ENCODE peak calls at places on chromosomes 4 and X, in seven cellular contexts. H is astrocyte of the cerebellum, I is thoracic aorta, R is AG04449, Q is choroid plexus epithelial cell, K is upper lobe of right lung, W is right lobe of liver. L is an unnamed sample.

GRCh38 chr4:139988863-139989765 is 164.9 kb downstream of the MAML3 start:
- DNase-seq in H (peak), I (peak), R (peak), Q (peak), K (no peak), W (no peak), L (peak)

GRCh38 chr4:153248641-153249198 is 44.5 kb downstream of the TRIM2 start:
- DNase-seq in H (no peak), I (no peak), R (no peak), Q (no peak), K (no peak), W (no peak), L (no peak)

GRCh38 chrX:46882266-46882665 is 30.0 kb upstream of the JADE3 start:
- DNase-seq in H (no peak), I (no peak), R (no peak), Q (no peak), K (no peak), W (no peak), L (no peak)

GRCh38 chrX:15465896-15466651 is 27.1 kb downstream of the PIR start:
- DNase-seq in H (no peak), I (no peak), R (no peak), Q (peak), K (no peak), W (no peak), L (no peak)

GRCh38 chr4:98929341-98930267 is 671 bp upstream of the EIF4E start:
- DNase-seq in H (peak), I (peak), R (peak), Q (peak), K (peak), W (peak), L (peak)

GRCh38 chrX:123184199-123184857 is at the start of gene GRIA3:
- DNase-seq in H (no peak), I (no peak), R (no peak), Q (no peak), K (no peak), W (no peak), L (no peak)

GRCh38 chr4:9703391-9703790 is 78.0 kb upstream of the DRD5 start:
- DNase-seq in H (no peak), I (no peak), R (no peak), Q (peak), K (peak), W (no peak), L (no peak)

GRCh38 chrX:31117195-31117594 is 45.4 kb upstream of the FTHL17 start:
- DNase-seq in H (no peak), I (no peak), R (no peak), Q (no peak), K (no peak), W (no peak), L (no peak)

GRCh38 chr4:7128651-7129050 is 60.8 kb upstream of the GRPEL1 start:
- DNase-seq in H (no peak), I (no peak), R (no peak), Q (no peak), K (no peak), W (no peak), L (no peak)

GRCh38 chr4:114383721-114384120 is 214.9 kb upstream of the UGT8 start:
- DNase-seq in H (peak), I (no peak), R (peak), Q (peak), K (no peak), W (no peak), L (peak)

GRCh38 chr4:42636591-42636990 is 20.3 kb downstream of the ATP8A1 start:
- DNase-seq in H (no peak), I (no peak), R (no peak), Q (no peak), K (no peak), W (no peak), L (no peak)

GRCh38 chr4:7165874-7166201 is 26.5 kb upstream of the SORCS2 start:
- DNase-seq in H (no peak), I (no peak), R (no peak), Q (no peak), K (peak), W (no peak), L (no peak)

GRCh38 chr4:43776371-43776770 is 672.2 kb downstream of the KCTD8 start:
- DNase-seq in H (no peak), I (no peak), R (no peak), Q (peak), K (no peak), W (no peak), L (no peak)

GRCh38 chr4:110900206-110900769 is 277.4 kb upstream of the PITX2 start:
- DNase-seq in H (no peak), I (no peak), R (peak), Q (peak), K (no peak), W (no peak), L (no peak)

GRCh38 chrX:33183366-33183765 is 28.0 kb downstream of the DMD start:
- DNase-seq in H (peak), I (no peak), R (no peak), Q (peak), K (no peak), W (no peak), L (no peak)

GRCh38 chr4:173929921-173930320 is 353.5 kb downstream of the FBXO8 start:
- DNase-seq in H (no peak), I (no peak), R (no peak), Q (no peak), K (no peak), W (no peak), L (no peak)

GRCh38 chr4:55255171-55255570 is 90.9 kb upstream of the SRD5A3 start:
- DNase-seq in H (no peak), I (no peak), R (peak), Q (peak), K (no peak), W (no peak), L (no peak)

GRCh38 chr4:108930186-108930585 is 167.3 kb upstream of the ETNPPL start:
- DNase-seq in H (no peak), I (no peak), R (no peak), Q (no peak), K (no peak), W (no peak), L (no peak)

GRCh38 chr4:23788460-23788859 is 101.4 kb downstream of the PPARGC1A start:
- DNase-seq in H (no peak), I (no peak), R (no peak), Q (no peak), K (no peak), W (no peak), L (peak)

GRCh38 chr4:111391864-111392263 is 753.4 kb upstream of the FAM241A start:
- DNase-seq in H (no peak), I (no peak), R (no peak), Q (no peak), K (no peak), W (no peak), L (no peak)

GRCh38 chrX:70613295-70613694 is 168.7 kb downstream of the DLG3 start:
- DNase-seq in H (no peak), I (no peak), R (no peak), Q (peak), K (no peak), W (no peak), L (no peak)

GRCh38 chr4:30720656-30721352 is 635 bp downstream of the PCDH7 start:
- DNase-seq in H (no peak), I (no peak), R (no peak), Q (peak), K (no peak), W (no peak), L (no peak)

GRCh38 chr4:36551697-36552214 is 270.3 kb downstream of the DTHD1 start:
- DNase-seq in H (no peak), I (no peak), R (no peak), Q (no peak), K (no peak), W (no peak), L (no peak)

GRCh38 chrX:101397779-101398178 is 7.0 kb downstream of the RPL36A start:
- DNase-seq in H (no peak), I (no peak), R (no peak), Q (peak), K (no peak), W (no peak), L (no peak)

GRCh38 chr4:149933883-149934282 is 118.2 kb upstream of the IQCM start:
- DNase-seq in H (peak), I (no peak), R (no peak), Q (no peak), K (no peak), W (no peak), L (no peak)

GRCh38 chr4:4866124-4866832 is 6.8 kb downstream of the MSX1 start:
- DNase-seq in H (no peak), I (no peak), R (no peak), Q (no peak), K (no peak), W (no peak), L (no peak)

GRCh38 chr4:181550381-181550780 is 692.8 kb upstream of the TENM3 start:
- DNase-seq in H (no peak), I (no peak), R (no peak), Q (no peak), K (no peak), W (no peak), L (no peak)

GRCh38 chrX:72018277-72019112 is 107.8 kb downstream of the NHSL2 start:
- DNase-seq in H (peak), I (peak), R (no peak), Q (peak), K (peak), W (peak), L (peak)

GRCh38 chr4:10460313-10461047 is 3.3 kb upstream of the ZNF518B start:
- DNase-seq in H (no peak), I (no peak), R (no peak), Q (no peak), K (no peak), W (no peak), L (no peak)

GRCh38 chrX:97594825-97595224 is 711.1 kb downstream of the RPA4 start:
- DNase-seq in H (no peak), I (no peak), R (no peak), Q (no peak), K (no peak), W (no peak), L (no peak)

GRCh38 chr4:102575369-102576129 is 74.4 kb downstream of the NFKB1 start:
- DNase-seq in H (peak), I (no peak), R (no peak), Q (peak), K (no peak), W (no peak), L (no peak)

GRCh38 chr4:26261400-26261799 is 59.4 kb upstream of the RBPJ start:
- DNase-seq in H (no peak), I (no peak), R (no peak), Q (no peak), K (no peak), W (no peak), L (no peak)

GRCh38 chr4:149553959-149554520 is 261.6 kb downstream of the IQCM start:
- DNase-seq in H (peak), I (no peak), R (no peak), Q (peak), K (no peak), W (no peak), L (peak)

GRCh38 chrX:31232506-31232905 is 160.7 kb upstream of the FTHL17 start:
- DNase-seq in H (no peak), I (no peak), R (no peak), Q (no peak), K (no peak), W (no peak), L (no peak)

GRCh38 chrX:133364201-133364600 is 51.1 kb downstream of the GPC4 start:
- DNase-seq in H (no peak), I (no peak), R (no peak), Q (peak), K (no peak), W (no peak), L (no peak)
- TF ChIP-seq CTCF in H (no peak), I (no peak), R (no peak), Q (no peak), K (no peak), W (no peak), L (no peak)

DNA sequence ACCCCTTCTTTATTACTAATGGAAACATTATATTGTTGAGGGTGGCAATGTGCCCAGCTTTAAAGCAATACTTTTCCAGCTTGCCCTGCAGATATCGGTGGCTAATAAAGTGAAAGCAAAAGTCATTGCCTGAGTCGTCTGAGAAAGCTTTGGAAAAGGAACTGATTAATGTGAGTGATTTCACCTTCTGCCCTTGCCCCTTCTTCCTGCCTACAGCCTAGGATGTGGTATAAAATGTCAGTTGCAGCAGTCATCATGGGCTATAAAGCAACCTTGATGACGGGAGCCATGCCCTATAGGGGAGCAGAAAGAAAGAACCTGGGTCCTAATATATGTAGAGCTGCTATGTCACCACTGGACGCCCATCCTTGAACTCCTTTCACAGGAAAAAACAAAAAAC is 132.4 kb upstream of the USP9X start:
- DNase-seq in H (no peak), I (no peak), R (no peak), Q (peak), K (no peak), W (no peak), L (no peak)
- H3K4me3 ChIP-seq in H (no peak), I (peak), R (peak), Q (peak), K (peak), W (peak), L (no peak)

GRCh38 chrX:153728951-153729631 is 4.4 kb downstream of the ABCD1 start:
- DNase-seq in H (no peak), I (no peak), R (no peak), Q (no peak), K (no peak), W (no peak), L (no peak)

GRCh38 chrX:153726286-153727107 is 1.8 kb downstream of the ABCD1 start:
- DNase-seq in H (no peak), I (no peak), R (no peak), Q (peak), K (peak), W (peak), L (no peak)

GRCh38 chrX:153725832-153726285 is 1.2 kb downstream of the ABCD1 start:
- DNase-seq in H (no peak), I (no peak), R (no peak), Q (no peak), K (no peak), W (peak), L (no peak)

GRCh38 chrX:153727108-153727931 is 2.7 kb downstream of the ABCD1 start:
- DNase-seq in H (no peak), I (no peak), R (no peak), Q (peak), K (peak), W (peak), L (no peak)

GRCh38 chrX:153728095-153728494 is 3.4 kb downstream of the ABCD1 start:
- DNase-seq in H (no peak), I (no peak), R (no peak), Q (no peak), K (no peak), W (no peak), L (no peak)
- TF ChIP-seq CTCF in H (no peak), I (no peak), R (no peak), Q (no peak), K (no peak), W (no peak), L (no peak)

DNA sequence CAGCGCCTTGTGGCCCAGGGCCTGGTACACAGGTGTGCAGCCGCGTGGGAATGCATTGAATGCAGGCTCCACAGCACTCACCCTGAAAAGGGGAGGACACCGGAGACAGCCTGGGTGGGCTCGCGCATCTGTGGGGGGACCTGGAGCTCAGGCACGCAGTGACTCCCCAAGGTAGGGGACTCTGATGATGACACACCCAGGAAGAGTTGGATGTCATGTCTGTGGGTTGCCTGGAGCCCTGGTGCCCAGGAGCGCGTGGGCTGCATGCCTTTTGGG is 32.7 kb upstream of the HTRA3 start:
- DNase-seq in H (no peak), I (no peak), R (no peak), Q (no peak), K (no peak), W (no peak), L (no peak)
- H3K4me3 ChIP-seq in H (no peak), I (no peak), R (no peak), Q (no peak), K (no peak), W (no peak), L (no peak)

GRCh38 chr4:189845145-189845846 is 95.4 kb upstream of the FRG1 start:
- DNase-seq in H (no peak), I (no peak), R (peak), Q (no peak), K (no peak), W (no peak), L (no peak)

GRCh38 chr4:189838821-189839497 is 101.7 kb upstream of the FRG1 start:
- DNase-seq in H (no peak), I (no peak), R (no peak), Q (no peak), K (no peak), W (no peak), L (no peak)

GRCh38 chr4:189840356-189840755 is 100.3 kb upstream of the FRG1 start:
- DNase-seq in H (no peak), I (no peak), R (no peak), Q (no peak), K (no peak), W (no peak), L (no peak)

GRCh38 chr4:189843392-189844009 is 97.2 kb upstream of the FRG1 start:
- DNase-seq in H (no peak), I (no peak), R (no peak), Q (no peak), K (no peak), W (no peak), L (no peak)
- TF ChIP-seq CTCF in H (no peak), I (no peak), R (no peak), Q (no peak), K (no peak), W (no peak), L (no peak)

DNA sequence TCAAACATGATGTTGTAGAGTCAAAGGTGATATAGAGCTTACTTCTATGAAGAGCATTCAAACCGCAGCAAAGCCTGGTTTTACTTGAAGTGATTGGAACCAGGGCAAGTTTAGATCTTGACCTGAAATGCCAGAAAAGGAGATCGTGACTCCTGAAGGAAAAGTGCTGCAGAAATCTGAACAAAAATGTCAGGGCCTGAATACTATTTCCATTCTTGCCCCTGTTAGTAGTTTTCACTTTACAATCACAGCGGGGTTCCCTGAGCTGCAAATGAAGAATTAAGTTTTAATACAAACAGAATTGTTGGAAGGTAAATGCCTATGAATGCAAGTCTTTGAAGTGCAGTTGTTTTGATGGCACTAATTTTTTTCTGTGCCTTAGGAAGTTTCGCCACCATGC is 4.1 kb downstream of the SLIT2 start:
- DNase-seq in H (no peak), I (no peak), R (no peak), Q (peak), K (no peak), W (no peak), L (no peak)
- H3K4me3 ChIP-seq in H (peak), I (peak), R (peak), Q (peak), K (peak), W (no peak), L (no peak)

GRCh38 chr4:88706574-88706973 is 8.9 kb upstream of the NAP1L5 start:
- DNase-seq in H (peak), I (no peak), R (no peak), Q (peak), K (no peak), W (no peak), L (no peak)
- TF ChIP-seq CTCF in H (peak), I (peak), R (peak), Q (peak), K (peak), W (peak), L (peak)

DNA sequence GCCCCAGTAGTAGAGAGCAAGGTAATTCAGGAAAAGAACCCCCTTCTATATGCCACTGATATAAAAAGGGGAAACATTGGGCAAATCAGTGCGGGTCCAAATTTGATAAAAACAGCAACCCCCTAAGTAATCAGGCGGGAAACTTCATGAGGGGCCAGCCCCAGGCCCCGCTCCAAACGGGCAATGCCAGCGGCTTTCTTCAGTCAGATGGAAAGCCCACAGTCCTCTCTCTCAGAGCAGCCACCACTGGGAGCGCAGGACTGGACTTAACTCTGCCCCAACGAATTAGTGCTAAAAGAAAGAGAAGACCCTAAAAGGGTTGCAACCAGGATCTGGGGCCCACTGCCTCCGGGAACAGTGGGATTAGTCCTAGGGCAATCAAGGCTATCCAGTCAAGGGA is 9.9 kb downstream of the MAGEA11 start:
- DNase-seq in H (no peak), I (no peak), R (no peak), Q (no peak), K (no peak), W (no peak), L (no peak)
- H3K4me3 ChIP-seq in H (no peak), I (no peak), R (no peak), Q (no peak), K (no peak), W (no peak), L (no peak)